ENCODE peak calls at places on chromosomes 2 and 18, in ten cellular contexts. Q is HFF-Myc; I is kidney; K is fibroblast of the aortic adventitia; O is foreskin fibroblast; Z is naive thymus-derived CD4-positive, alpha-beta T cell; F is neural progenitor cell; R is AG10803; P is fibroblast of lung; C is upper lobe of right lung. X is an unnamed sample.

GRCh38 chr18:41324020-41324791 is 630.8 kb upstream of the PIK3C3 start:
- DNase-seq in Q (no peak), I (no peak), K (no peak), O (peak), Z (no peak), F (no peak), R (no peak), P (peak), C (no peak), X (no peak)

GRCh38 chr2:226483745-226484619 is 315.6 kb downstream of the IRS1 start:
- DNase-seq in Q (no peak), I (no peak), K (peak), O (no peak), Z (no peak), F (peak), R (peak), P (peak), C (no peak), X (no peak)

GRCh38 chr2:188016917-188017316 is 274.8 kb upstream of the GULP1 start:
- DNase-seq in Q (no peak), I (no peak), K (no peak), O (no peak), Z (no peak), F (no peak), R (no peak), P (no peak), C (no peak), X (no peak)

GRCh38 chr2:237223208-237223861 is 137.6 kb downstream of the COPS8 start:
- DNase-seq in Q (peak), I (no peak), K (peak), O (peak), Z (no peak), F (no peak), R (peak), P (peak), C (no peak), X (peak)

GRCh38 chr18:63410792-63411191 is 11.5 kb downstream of the VPS4B start:
- DNase-seq in Q (peak), I (no peak), K (peak), O (peak), Z (no peak), F (no peak), R (peak), P (peak), C (no peak), X (peak)

GRCh38 chr2:66781804-66782203 is 346.9 kb downstream of the MEIS1 start:
- DNase-seq in Q (no peak), I (no peak), K (no peak), O (no peak), Z (no peak), F (no peak), R (no peak), P (no peak), C (no peak), X (no peak)

GRCh38 chr2:192675640-192676039 is 480.9 kb upstream of the TMEFF2 start:
- DNase-seq in Q (no peak), I (no peak), K (no peak), O (no peak), Z (no peak), F (no peak), R (no peak), P (no peak), C (no peak), X (no peak)

GRCh38 chr2:149012545-149012944 is 26.0 kb upstream of the LYPD6B start:
- DNase-seq in Q (no peak), I (no peak), K (no peak), O (no peak), Z (no peak), F (no peak), R (no peak), P (no peak), C (no peak), X (no peak)

GRCh38 chr2:61328707-61329251 is 142.1 kb downstream of the USP34 start:
- DNase-seq in Q (peak), I (no peak), K (no peak), O (peak), Z (no peak), F (no peak), R (peak), P (peak), C (peak), X (peak)

DNA sequence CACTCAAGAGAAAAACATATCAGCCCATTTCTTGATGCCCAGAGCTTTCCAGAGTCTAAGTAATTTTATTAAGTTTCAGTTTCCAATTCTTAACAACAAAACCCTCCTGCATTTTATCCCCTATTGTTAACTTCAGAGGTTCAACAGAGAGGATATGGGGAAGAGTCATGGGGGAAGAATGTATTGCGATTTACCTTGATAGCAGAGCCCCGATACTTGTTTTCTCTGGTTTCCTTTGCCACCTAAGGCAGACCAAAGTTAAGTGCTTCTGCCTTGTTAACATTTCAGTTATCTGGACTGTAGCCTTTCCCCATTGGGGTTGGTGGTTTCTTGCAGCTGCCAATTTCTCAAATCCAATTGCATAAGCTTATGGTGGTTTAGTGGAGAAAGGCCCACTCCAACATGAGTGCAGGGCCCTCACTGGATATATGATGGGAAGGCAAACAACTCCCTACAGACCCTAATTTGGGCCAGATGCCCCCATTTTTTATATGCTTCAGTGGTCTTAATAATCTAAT is 82.0 kb upstream of the ITGB6 start:
- DNase-seq in Q (no peak), I (no peak), K (peak), O (no peak), Z (no peak), F (no peak), R (peak), P (peak), C (no peak), X (no peak)
- H3K4me3 ChIP-seq in Q (no peak), I (no peak), K (no peak), O (no peak), Z (no peak), F (no peak), R (no peak), P (no peak), C (no peak), X (no peak)

DNA sequence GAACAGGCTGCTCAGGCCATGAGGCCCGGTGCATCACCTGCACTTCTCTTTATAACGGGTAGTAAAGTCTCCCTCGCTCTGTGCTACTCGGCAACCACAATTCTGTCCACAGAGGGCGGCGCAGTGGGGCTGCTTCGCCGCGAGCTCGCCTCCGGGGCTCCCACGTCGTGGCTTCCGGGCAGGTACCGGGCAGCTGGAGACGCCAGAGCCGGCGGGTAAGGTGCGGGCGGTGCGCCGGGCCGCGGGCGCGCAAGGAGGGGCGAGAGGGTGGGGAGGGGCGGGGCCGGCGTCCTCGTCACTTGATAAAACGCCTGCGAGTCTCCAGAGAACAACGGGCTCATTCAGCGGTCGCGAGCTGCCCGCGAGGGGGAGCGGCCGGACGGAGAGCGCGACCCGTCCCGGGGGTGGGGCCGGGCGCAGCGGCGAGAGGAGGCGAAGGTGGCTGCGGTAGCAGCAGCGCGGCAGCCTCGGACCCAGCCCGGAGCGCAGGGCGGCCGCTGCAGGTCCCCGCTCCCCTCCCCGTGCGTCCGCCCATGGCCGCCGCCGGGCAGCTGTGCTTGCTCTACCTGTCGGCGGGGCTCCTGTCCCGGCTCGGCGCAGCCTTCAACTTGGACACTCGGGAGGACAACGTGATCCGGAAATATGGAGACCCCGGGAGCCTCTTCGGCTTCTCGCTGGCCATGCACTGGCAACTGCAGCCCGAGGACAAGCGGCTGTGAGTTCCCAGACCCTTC is at the start of gene ITGA6:
- DNase-seq in Q (no peak), I (peak), K (peak), O (peak), Z (peak), F (peak), R (peak), P (peak), C (peak), X (peak)
- H3K4me3 ChIP-seq in Q (peak), I (peak), K (peak), O (peak), Z (peak), F (peak), R (peak), P (peak), C (peak), X (peak)

GRCh38 chr2:195563857-195564512 is 93.0 kb upstream of the SLC39A10 start:
- DNase-seq in Q (no peak), I (no peak), K (peak), O (peak), Z (no peak), F (no peak), R (peak), P (peak), C (no peak), X (no peak)

GRCh38 chr2:195560209-195560907 is 96.7 kb upstream of the SLC39A10 start:
- DNase-seq in Q (no peak), I (no peak), K (peak), O (no peak), Z (no peak), F (no peak), R (peak), P (no peak), C (no peak), X (no peak)

GRCh38 chr2:195561205-195562032 is 95.6 kb upstream of the SLC39A10 start:
- DNase-seq in Q (peak), I (no peak), K (peak), O (peak), Z (no peak), F (no peak), R (peak), P (peak), C (no peak), X (no peak)

GRCh38 chr2:195566201-195566600 is 90.8 kb upstream of the SLC39A10 start:
- DNase-seq in Q (no peak), I (no peak), K (peak), O (no peak), Z (no peak), F (no peak), R (peak), P (no peak), C (no peak), X (no peak)

GRCh38 chr2:195562624-195563566 is 94.1 kb upstream of the SLC39A10 start:
- DNase-seq in Q (no peak), I (no peak), K (peak), O (no peak), Z (no peak), F (no peak), R (no peak), P (no peak), C (no peak), X (no peak)
- H3K4me3 ChIP-seq in Q (no peak), I (no peak), K (no peak), O (no peak), Z (peak), F (no peak), R (no peak), P (no peak), C (peak), X (no peak)

GRCh38 chr2:150122871-150123588 is 364.4 kb downstream of the RND3 start:
- DNase-seq in Q (no peak), I (no peak), K (no peak), O (no peak), Z (no peak), F (no peak), R (peak), P (peak), C (no peak), X (no peak)

GRCh38 chr2:150126839-150127238 is 360.6 kb downstream of the RND3 start:
- DNase-seq in Q (no peak), I (no peak), K (no peak), O (no peak), Z (no peak), F (peak), R (no peak), P (no peak), C (no peak), X (no peak)

GRCh38 chr2:150126143-150126725 is 361.2 kb downstream of the RND3 start:
- DNase-seq in Q (no peak), I (no peak), K (no peak), O (no peak), Z (no peak), F (no peak), R (no peak), P (peak), C (no peak), X (no peak)

GRCh38 chr2:150125708-150126107 is 361.8 kb downstream of the RND3 start:
- DNase-seq in Q (peak), I (no peak), K (peak), O (peak), Z (no peak), F (peak), R (peak), P (peak), C (no peak), X (peak)

GRCh38 chr2:150125188-150125587 is 362.3 kb downstream of the RND3 start:
- DNase-seq in Q (no peak), I (no peak), K (no peak), O (no peak), Z (no peak), F (no peak), R (peak), P (peak), C (no peak), X (no peak)
- H3K4me3 ChIP-seq in Q (no peak), I (no peak), K (no peak), O (no peak), Z (no peak), F (no peak), R (no peak), P (no peak), C (no peak), X (no peak)

DNA sequence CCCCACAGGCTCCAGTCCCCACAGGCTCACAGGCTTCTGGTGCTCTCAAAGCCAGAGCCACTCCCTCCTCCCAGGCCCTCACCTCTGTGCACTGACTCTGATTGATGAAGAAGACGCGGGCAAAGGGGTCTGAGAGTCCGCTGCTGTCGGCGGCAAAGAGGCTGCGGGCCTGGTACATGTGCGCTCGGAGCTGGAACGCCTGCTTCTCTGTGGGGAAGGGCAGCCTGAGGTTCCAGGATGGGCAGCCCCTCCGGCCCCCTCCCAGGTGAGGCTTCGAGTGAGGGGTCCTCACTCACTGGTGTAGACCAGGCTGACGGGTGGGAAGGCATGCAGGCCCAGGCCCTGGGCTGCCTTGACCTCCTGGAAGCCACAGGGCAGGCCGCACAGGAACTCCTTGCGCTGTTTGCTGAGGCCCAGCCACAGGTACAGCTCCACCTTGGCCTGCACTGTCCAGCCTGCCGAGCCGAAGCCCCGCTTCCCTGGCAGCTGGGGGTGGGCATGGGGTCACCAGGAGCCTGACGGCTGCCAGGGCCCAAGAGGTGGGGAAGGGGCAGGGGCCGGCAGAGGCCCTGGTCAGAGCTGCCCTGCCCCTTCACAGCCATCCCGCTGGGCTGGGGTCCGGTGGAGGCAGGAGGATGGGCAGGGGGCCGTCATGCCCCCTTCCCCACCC is 2.0 kb downstream of the OTOF start:
- DNase-seq in Q (no peak), I (peak), K (no peak), O (no peak), Z (no peak), F (no peak), R (no peak), P (no peak), C (no peak), X (no peak)
- H3K4me3 ChIP-seq in Q (no peak), I (no peak), K (no peak), O (no peak), Z (no peak), F (no peak), R (no peak), P (no peak), C (no peak), X (no peak)

GRCh38 chr2:69731575-69731974 is 10.4 kb upstream of the ANXA4 start:
- DNase-seq in Q (no peak), I (no peak), K (no peak), O (no peak), Z (no peak), F (no peak), R (no peak), P (no peak), C (no peak), X (no peak)

GRCh38 chr2:69733338-69734039 is 8.4 kb upstream of the ANXA4 start:
- DNase-seq in Q (no peak), I (no peak), K (no peak), O (peak), Z (no peak), F (no peak), R (no peak), P (no peak), C (no peak), X (no peak)

GRCh38 chr2:69735696-69736095 is 6.2 kb upstream of the ANXA4 start:
- DNase-seq in Q (no peak), I (no peak), K (no peak), O (no peak), Z (no peak), F (no peak), R (no peak), P (no peak), C (no peak), X (no peak)

GRCh38 chr2:69734040-69734611 is 7.8 kb upstream of the ANXA4 start:
- DNase-seq in Q (no peak), I (no peak), K (peak), O (no peak), Z (no peak), F (no peak), R (peak), P (peak), C (no peak), X (no peak)

GRCh38 chr2:69734858-69735574 is 6.9 kb upstream of the ANXA4 start:
- DNase-seq in Q (no peak), I (no peak), K (no peak), O (no peak), Z (no peak), F (no peak), R (no peak), P (no peak), C (no peak), X (no peak)
- H3K4me3 ChIP-seq in Q (no peak), I (no peak), K (no peak), O (no peak), Z (no peak), F (no peak), R (no peak), P (no peak), C (no peak), X (no peak)